ENCODE peak calls at places on chromosome 2, in nine cellular contexts. Y, Q, K, W, M, E, J, C and F are unnamed samples.

GRCh38 chr2:38444247-38444646 is 67.2 kb upstream of the ATL2 start:
- DNase-seq in Y (no peak), Q (peak; percentile 93), K (no peak), W (no peak), M (no peak), E (no peak), J (no peak), C (no peak), F (no peak)

GRCh38 chr2:222887124-222887523 is 26.3 kb downstream of the ACSL3 start:
- DNase-seq in Y (no peak), Q (peak; percentile 91), K (no peak), W (no peak), M (no peak), E (no peak), J (no peak), C (no peak), F (no peak)

GRCh38 chr2:233430091-233430490 is 75.8 kb downstream of the DGKD start:
- DNase-seq in Y (no peak), Q (no peak), K (no peak), W (no peak), M (no peak), E (no peak), J (no peak), C (no peak), F (peak; percentile 94)

GRCh38 chr2:113700186-113700841 is 56.1 kb downstream of the SLC35F5 start:
- DNase-seq in Y (no peak), Q (no peak), K (peak; percentile 89), W (no peak), M (no peak), E (no peak), J (no peak), C (no peak), F (peak; percentile 2)

GRCh38 chr2:159677654-159678053 is 34.7 kb upstream of the MARCHF7 start:
- DNase-seq in Y (no peak), Q (peak; percentile 26), K (no peak), W (no peak), M (no peak), E (peak; percentile 5), J (no peak), C (no peak), F (peak; percentile 7)

GRCh38 chr2:238420878-238421694 is 5.6 kb upstream of the ASB1 start:
- DNase-seq in Y (no peak), Q (no peak), K (no peak), W (no peak), M (no peak), E (no peak), J (peak; percentile 32), C (no peak), F (peak; percentile 18)

GRCh38 chr2:222240676-222241049 is 58.1 kb downstream of the PAX3 start:
- DNase-seq in Y (no peak), Q (no peak), K (no peak), W (no peak), M (no peak), E (no peak), J (no peak), C (no peak), F (no peak)

GRCh38 chr2:28401-28975 is 17.8 kb downstream of the FAM110C start:
- DNase-seq in Y (no peak), Q (no peak), K (no peak), W (no peak), M (no peak), E (no peak), J (no peak), C (no peak), F (no peak)

GRCh38 chr2:218961651-218962570 is 2.4 kb downstream of the CDK5R2 start:
- DNase-seq in Y (no peak), Q (no peak), K (peak; percentile 45), W (no peak), M (no peak), E (peak; percentile 35), J (no peak), C (no peak), F (no peak)

GRCh38 chr2:96685592-96686459 is 43.3 kb downstream of the FER1L5 start:
- DNase-seq in Y (no peak), Q (no peak), K (no peak), W (no peak), M (no peak), E (no peak), J (no peak), C (no peak), F (peak; percentile 21)

GRCh38 chr2:72841462-72842125 is 15.8 kb upstream of the EXOC6B start:
- DNase-seq in Y (no peak), Q (peak; percentile 24), K (no peak), W (no peak), M (no peak), E (no peak), J (no peak), C (no peak), F (peak; percentile 87)

GRCh38 chr2:241239552-241240202 is 51.2 kb downstream of the ANO7 start:
- DNase-seq in Y (no peak), Q (no peak), K (no peak), W (no peak), M (no peak), E (no peak), J (no peak), C (no peak), F (no peak)

GRCh38 chr2:120798569-120799215 is 63.0 kb downstream of the GLI2 start:
- DNase-seq in Y (no peak), Q (peak; percentile 34), K (no peak), W (no peak), M (no peak), E (no peak), J (no peak), C (no peak), F (no peak)

GRCh38 chr2:78614747-78615146 is 410.8 kb upstream of the REG3G start:
- DNase-seq in Y (no peak), Q (no peak), K (no peak), W (no peak), M (no peak), E (no peak), J (no peak), C (no peak), F (no peak)

GRCh38 chr2:240105982-240106381 is 30.1 kb downstream of the COPS9 start:
- DNase-seq in Y (no peak), Q (no peak), K (no peak), W (no peak), M (peak; percentile 58), E (no peak), J (no peak), C (no peak), F (no peak)

GRCh38 chr2:228094377-228094921 is 87.0 kb downstream of the SPHKAP start:
- DNase-seq in Y (no peak), Q (no peak), K (no peak), W (no peak), M (no peak), E (peak; percentile 5), J (no peak), C (no peak), F (peak; percentile 17)

GRCh38 chr2:238123991-238124470 is 14.4 kb upstream of the KLHL30 start:
- DNase-seq in Y (no peak), Q (no peak), K (no peak), W (no peak), M (peak; percentile 82), E (no peak), J (no peak), C (no peak), F (no peak)